ENCODE peak calls at places on chromosomes 12 and 14, in four cellular contexts. O is H1, I is H9, U is mesendoderm. V is an unnamed sample.
A peak's percentile ranks its signal among the peaks of the same experiment; 100 is the strongest.

GRCh38 chr14:76922599-76922998 is 96.4 kb downstream of the LRRC74A start:
- DNase-seq in I (no peak), O (no peak), U (peak; percentile 73), V (peak; percentile 50)

GRCh38 chr12:92411687-92412086 is 266.0 kb upstream of the BTG1 start:
- DNase-seq in U (no peak), O (no peak), I (no peak), V (no peak)

GRCh38 chr14:105711841-105712460 is 185.6 kb downstream of the TMEM121 start:
- DNase-seq in U (no peak), O (no peak), I (no peak), V (no peak)

GRCh38 chr14:80965041-80965440 is 9.6 kb downstream of the TSHR start:
- DNase-seq in U (no peak), O (no peak), I (no peak), V (no peak)

GRCh38 chr12:42809226-42809625 is 219.7 kb upstream of the PRICKLE1 start:
- DNase-seq in I (no peak), O (no peak), U (peak; percentile 31), V (peak; percentile 48)

GRCh38 chr14:72559227-72559626 is 334.7 kb downstream of the DPF3 start:
- DNase-seq in U (peak; percentile 30), I (no peak), O (no peak), V (no peak)

GRCh38 chr12:6328945-6329692 is 12.8 kb downstream of the TNFRSF1A start:
- DNase-seq in I (peak; percentile 91), U (no peak), O (no peak), V (no peak)

GRCh38 chr14:50410921-50411320 is 14.2 kb upstream of the CDKL1 start:
- DNase-seq in U (no peak), O (no peak), I (no peak), V (peak; percentile 85)

GRCh38 chr12:107329569-107330324 is 236.4 kb upstream of the CRY1 start:
- DNase-seq in U (no peak), I (no peak), O (no peak), V (peak; percentile 43)

GRCh38 chr14:53778263-53778662 is 178.4 kb downstream of the BMP4 start:
- DNase-seq in U (no peak), I (no peak), O (no peak), V (no peak)

GRCh38 chr14:97162621-97163020 is 365.4 kb downstream of the VRK1 start:
- DNase-seq in I (no peak), U (no peak), O (no peak), V (no peak)

GRCh38 chr14:48568688-48569087 is 893.3 kb upstream of the MDGA2 start:
- DNase-seq in O (no peak), U (no peak), I (no peak), V (peak; percentile 47)

GRCh38 chr12:20616093-20616492 is 79.0 kb upstream of the SLCO1C1 start:
- DNase-seq in O (no peak), U (no peak), I (no peak), V (no peak)

GRCh38 chr14:64891839-64892375 is 12.2 kb upstream of the SPTB start:
- DNase-seq in O (no peak), U (peak; percentile 70), I (no peak), V (peak; percentile 77)

GRCh38 chr12:10069099-10069498 is 29.7 kb downstream of the CLEC1A start:
- DNase-seq in I (no peak), U (no peak), O (no peak), V (peak; percentile 28)

GRCh38 chr12:100557357-100557756 is 16.1 kb upstream of the GAS2L3 start:
- DNase-seq in O (no peak), U (no peak), I (no peak), V (no peak)

GRCh38 chr14:77106666-77107065 is 8.6 kb downstream of the CIPC start:
- DNase-seq in U (no peak), O (no peak), I (no peak), V (no peak)

GRCh38 chr12:95653761-95654546 is 102.7 kb upstream of the USP44 start:
- DNase-seq in O (no peak), U (no peak), I (no peak), V (peak; percentile 96)

GRCh38 chr12:114194066-114194465 is 211.9 kb downstream of the TBX5 start:
- DNase-seq in I (no peak), U (no peak), O (no peak), V (no peak)

GRCh38 chr12:53118771-53119300 is 15.6 kb downstream of the SOAT2 start:
- DNase-seq in U (no peak), O (no peak), I (no peak), V (no peak)

GRCh38 chr12:100293017-100293416 is 26.0 kb downstream of the SCYL2 start:
- DNase-seq in I (no peak), U (no peak), O (no peak), V (no peak)

GRCh38 chr12:45655186-45655585 is 74.3 kb upstream of the ARID2 start:
- DNase-seq in O (no peak), U (peak; percentile 20), I (no peak), V (peak; percentile 47)

GRCh38 chr12:19575307-19576243 is 136.3 kb downstream of the AEBP2 start:
- DNase-seq in I (no peak), O (no peak), U (peak; percentile 9), V (peak; percentile 74)

GRCh38 chr12:93154753-93155475 is 222.8 kb upstream of the NUDT4 start:
- DNase-seq in I (no peak), U (no peak), O (no peak), V (peak; percentile 15)

GRCh38 chr14:21106191-21106505 is 5.3 kb downstream of the TMEM253 start:
- DNase-seq in O (no peak), U (no peak), I (no peak), V (no peak)

GRCh38 chr12:74365178-74365964 is 172.3 kb upstream of the ATXN7L3B start:
- DNase-seq in I (peak; percentile 61), O (no peak), U (peak; percentile 73), V (peak; percentile 33)

DNA sequence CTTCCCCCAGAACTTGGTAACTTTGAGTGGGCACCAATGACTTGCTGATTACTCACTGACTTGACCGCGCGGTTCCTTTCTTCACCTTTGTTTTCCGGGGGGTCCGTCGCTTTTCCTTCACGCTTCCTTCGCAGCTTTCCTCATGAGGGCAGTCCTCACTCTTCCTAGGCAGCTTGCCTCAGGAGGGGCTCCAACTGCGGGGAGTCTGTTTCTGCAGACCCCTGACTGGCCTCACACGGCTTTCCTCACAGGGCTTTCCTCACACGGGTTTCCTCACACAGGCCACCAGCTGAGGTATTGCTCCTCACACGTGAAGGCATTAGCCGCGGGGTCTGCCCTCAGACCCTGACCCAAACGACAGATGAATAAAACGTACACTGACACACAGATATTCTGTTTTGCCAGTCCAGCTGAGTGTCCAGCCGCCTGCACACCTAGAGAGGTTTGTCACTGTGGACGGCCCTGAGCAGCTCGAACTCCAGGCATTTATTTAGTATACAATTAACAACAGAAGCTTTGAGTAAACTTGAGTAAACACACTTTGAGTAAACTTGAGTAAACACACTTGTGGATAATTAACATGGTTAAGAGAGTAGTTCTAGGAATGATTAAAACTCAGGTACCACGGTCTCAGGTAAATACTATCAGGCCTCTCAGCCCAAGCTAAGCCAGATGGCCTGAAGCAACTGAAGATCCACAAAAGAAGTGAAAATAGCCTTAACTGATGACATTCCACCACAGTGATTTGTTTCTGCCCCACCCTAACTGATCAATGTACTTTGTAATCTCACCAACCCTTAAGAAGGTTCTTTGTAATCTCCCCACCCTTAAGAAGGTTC is 16.1 kb upstream of the LYZ start:
- DNase-seq in U (peak; percentile 42), O (no peak), I (no peak), V (no peak)
- H3K56ac ChIP-seq in U (no peak overlapping the region), O (no peak overlapping the region), I (no peak overlapping the region), V (no peak overlapping the region)

GRCh38 chr14:39576726-39577125 is 144.5 kb upstream of the FBXO33 start:
- DNase-seq in O (no peak), I (no peak), U (no peak), V (no peak)

GRCh38 chr14:39576258-39576657 is 144.0 kb upstream of the FBXO33 start:
- DNase-seq in U (peak; percentile 11), O (no peak), I (peak; percentile 25), V (no peak)

GRCh38 chr14:39582028-39582654 is 149.9 kb upstream of the FBXO33 start:
- DNase-seq in I (no peak), U (no peak), O (no peak), V (no peak)

DNA sequence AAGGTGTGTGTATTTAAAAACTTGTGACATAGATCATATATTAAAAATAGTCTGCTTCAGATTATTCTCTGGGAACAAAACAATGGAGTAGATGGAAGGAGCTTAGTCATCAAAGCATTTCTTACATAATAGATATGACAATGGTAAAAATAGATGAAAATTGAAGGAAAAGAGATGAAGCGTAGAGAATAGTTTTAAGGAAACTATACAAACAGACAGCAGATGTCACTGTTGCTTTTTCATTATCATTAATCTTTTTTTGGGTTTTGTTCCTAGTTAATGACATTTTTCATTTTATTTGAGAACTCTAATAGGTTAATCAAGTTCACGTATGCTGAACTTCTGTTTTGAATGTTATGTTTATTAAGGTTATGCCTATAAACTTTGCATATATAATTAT is 149.2 kb upstream of the FBXO33 start:
- DNase-seq in I (no peak), O (no peak), U (no peak), V (no peak)
- H3K56ac ChIP-seq in I (no peak overlapping the region), O (no peak overlapping the region), U (no peak overlapping the region), V (no peak overlapping the region)

GRCh38 chr12:124777399-124778372 is 86.0 kb downstream of the SCARB1 start:
- DNase-seq in I (no peak), O (no peak), U (no peak), V (no peak)
- H3K56ac ChIP-seq in I (no peak overlapping the region), O (no peak overlapping the region), U (no peak overlapping the region), V (no peak overlapping the region)

GRCh38 chr12:122355702-122356101 is 66.8 kb downstream of the CLIP1 start:
- DNase-seq in U (no peak), I (no peak), O (no peak), V (no peak)
- H3K56ac ChIP-seq in U (no peak overlapping the region), I (no peak overlapping the region), O (no peak overlapping the region), V (no peak overlapping the region)

GRCh38 chr12:27982951-27983350 is 10.4 kb upstream of the PTHLH start:
- DNase-seq in O (no peak), I (no peak), U (no peak), V (no peak)
- H3K56ac ChIP-seq in O (no peak overlapping the region), I (no peak overlapping the region), U (no peak overlapping the region), V (no peak overlapping the region)

GRCh38 chr12:2076196-2076570 is 23.4 kb downstream of the CACNA1C start:
- DNase-seq in I (no peak), U (no peak), O (no peak), V (peak; percentile 85)
- H3K56ac ChIP-seq in I (no peak overlapping the region), U (no peak overlapping the region), O (no peak overlapping the region), V (no peak overlapping the region)

DNA sequence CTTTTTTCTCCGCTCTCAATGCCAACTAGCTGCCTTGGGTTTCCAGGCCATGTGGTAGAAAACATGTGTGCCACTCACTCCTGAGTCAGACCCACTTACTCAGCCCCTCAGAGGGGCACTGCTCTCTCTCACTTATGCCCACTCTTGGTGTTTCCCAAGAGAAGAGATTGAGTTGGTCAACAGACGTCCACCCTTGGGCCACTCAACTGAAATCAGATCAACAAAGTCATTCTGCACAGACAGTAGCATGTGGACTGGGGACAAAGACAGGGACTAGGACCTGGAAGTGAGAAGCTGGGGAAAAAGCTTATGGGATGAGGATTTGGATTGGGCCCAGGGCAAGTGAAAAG is 161.2 kb downstream of the EFCAB11 start:
- DNase-seq in I (no peak), U (no peak), O (no peak), V (no peak)
- H3K56ac ChIP-seq in I (no peak overlapping the region), U (no peak overlapping the region), O (no peak overlapping the region), V (no peak overlapping the region)